ENCODE peak calls at places on chromosomes 6 and 20, in six cellular contexts. L is stimulated activated CD8-positive, alpha-beta memory T cell treated with anti-CD3 and anti-CD28 coated beads, Interleukin-4, amount 100 ng/mL, for 1 hour; P is dorsolateral prefrontal cortex; Z is substantia nigra; S is fibroblast of lung; G is OCI-LY7. Y is an unnamed sample.

GRCh38 chr20:17542993-17543412 is 11.8 kb upstream of the BFSP1 start:
- DNase-seq in P (no peak), G (no peak), S (peak), Z (no peak), L (no peak), Y (no peak)

GRCh38 chr20:371755-372542 is 8.6 kb upstream of the TRIB3 start:
- DNase-seq in G (no peak), P (no peak), Z (no peak), S (peak), L (no peak), Y (no peak)

GRCh38 chr6:159953091-159953581 is 15.7 kb upstream of the IGF2R start:
- DNase-seq in Z (no peak), L (no peak), G (no peak), S (peak), P (no peak), Y (no peak)

GRCh38 chr6:54892831-54893230 is 46.3 kb downstream of the FAM83B start:
- DNase-seq in L (no peak), G (no peak), Z (no peak), P (no peak), S (peak), Y (no peak)

GRCh38 chr6:727796-728195 is 34.9 kb upstream of the EXOC2 start:
- DNase-seq in S (no peak), Z (no peak), G (no peak), P (no peak), L (no peak), Y (no peak)

GRCh38 chr20:48528346-48528745 is 299.5 kb downstream of the PREX1 start:
- DNase-seq in P (no peak), G (no peak), Z (no peak), S (no peak), L (no peak), Y (no peak)

GRCh38 chr6:108608453-108609275 is 47.9 kb downstream of the FOXO3 start:
- DNase-seq in G (no peak), L (no peak), S (peak), P (no peak), Z (no peak), Y (no peak)

GRCh38 chr20:11451793-11452291 is 465.9 kb upstream of the BTBD3 start:
- DNase-seq in Z (no peak), S (peak), P (no peak), G (no peak), L (no peak), Y (no peak)

GRCh38 chr6:159727717-159728440 is 573 bp downstream of the WTAP start:
- DNase-seq in Z (no peak), P (no peak), S (peak), G (peak), L (peak), Y (peak)

GRCh38 chr6:105568121-105568520 is 165.2 kb upstream of the PREP start:
- DNase-seq in P (no peak), Z (no peak), S (peak), G (no peak), L (no peak), Y (no peak)

GRCh38 chr6:5443491-5443890 is 182.2 kb downstream of the FARS2 start:
- DNase-seq in P (no peak), Z (no peak), G (no peak), S (no peak), L (no peak), Y (no peak)

GRCh38 chr20:11917663-11918062 is at the start of gene BTBD3:
- DNase-seq in Z (peak), P (peak), G (no peak), S (peak), L (no peak), Y (peak)

GRCh38 chr6:105051941-105052471 is 95.1 kb downstream of the LIN28B start:
- DNase-seq in G (no peak), L (no peak), Z (no peak), S (peak), P (no peak), Y (no peak)

GRCh38 chr6:35973670-35974222 is 50.7 kb downstream of the SLC26A8 start:
- DNase-seq in Z (no peak), P (no peak), L (no peak), G (no peak), S (no peak), Y (no peak)

GRCh38 chr20:57872816-57873409 is 163.1 kb upstream of the PMEPA1 start:
- DNase-seq in Z (no peak), S (no peak), L (no peak), P (no peak), G (no peak), Y (no peak)

GRCh38 chr20:3721912-3722311 is 9.5 kb upstream of the SIGLEC1 start:
- DNase-seq in G (no peak), S (no peak), P (no peak), Z (no peak), L (no peak), Y (no peak)

GRCh38 chr6:3361312-3362037 is 95.4 kb downstream of the SLC22A23 start:
- DNase-seq in G (no peak), L (no peak), P (no peak), Z (no peak), S (no peak), Y (no peak)

GRCh38 chr6:146913842-146914562 is 290.2 kb upstream of the STXBP5 start:
- DNase-seq in P (peak), G (no peak), L (no peak), Z (peak), S (peak), Y (peak)

GRCh38 chr20:8020314-8021079 is 936 bp upstream of the TMX4 start:
- DNase-seq in G (peak), S (peak), Z (no peak), L (no peak), P (no peak), Y (no peak)

GRCh38 chr6:34231566-34232336 is 4.9 kb upstream of the HMGA1 start:
- DNase-seq in P (no peak), L (no peak), S (no peak), Z (no peak), G (no peak), Y (no peak)

GRCh38 chr20:41480054-41480770 is 113.6 kb upstream of the EMILIN3 start:
- DNase-seq in P (no peak), G (peak), L (no peak), Z (no peak), S (no peak), Y (no peak)

GRCh38 chr6:74942130-74942529 is 263.7 kb downstream of the COL12A1 start:
- DNase-seq in G (no peak), S (peak), P (no peak), L (no peak), Z (no peak), Y (no peak)

GRCh38 chr6:113644861-113645575 is 212.1 kb upstream of the MARCKS start:
- DNase-seq in L (no peak), Z (no peak), G (no peak), P (no peak), S (peak), Y (no peak)

GRCh38 chr6:1296079-1296478 is 15.8 kb upstream of the FOXQ1 start:
- DNase-seq in G (no peak), P (no peak), Z (no peak), S (no peak), L (no peak), Y (no peak)

GRCh38 chr6:45514454-45514853 is 136.7 kb upstream of the SUPT3H start:
- DNase-seq in Z (no peak), G (no peak), L (no peak), P (no peak), S (peak), Y (no peak)

GRCh38 chr6:169799474-169799926 is 48.1 kb downstream of the ERMARD start:
- DNase-seq in S (no peak), L (no peak), G (no peak), Z (no peak), P (no peak), Y (peak)

GRCh38 chr6:108689279-108690161 is 128.8 kb downstream of the FOXO3 start:
- DNase-seq in G (no peak), Z (peak), S (peak), L (no peak), P (no peak), Y (peak)

GRCh38 chr20:60877071-60877470 is 375.0 kb upstream of the CDH4 start:
- DNase-seq in Z (no peak), L (no peak), P (no peak), S (no peak), G (no peak), Y (no peak)

GRCh38 chr6:150142304-150142656 is 564 bp upstream of the PPP1R14C start:
- DNase-seq in P (no peak), G (no peak), S (peak), L (no peak), Z (no peak), Y (peak)

GRCh38 chr20:36571564-36572504 is 1.6 kb upstream of the TGIF2 start:
- DNase-seq in L (no peak), P (no peak), S (no peak), G (no peak), Z (no peak), Y (no peak)

GRCh38 chr20:14777571-14777970 is 440.2 kb upstream of the FLRT3 start:
- DNase-seq in S (peak), Z (no peak), G (no peak), P (no peak), L (no peak), Y (no peak)

GRCh38 chr6:39206250-39206721 is 23.0 kb downstream of the KCNK5 start:
- DNase-seq in L (no peak), Z (no peak), P (no peak), S (no peak), G (no peak), Y (no peak)

GRCh38 chr20:15942130-15942529 is 631.1 kb downstream of the KIF16B start:
- DNase-seq in Z (no peak), S (peak), P (no peak), G (no peak), L (no peak), Y (no peak)

GRCh38 chr6:141463237-141463977 is 669.3 kb upstream of the GJE1 start:
- DNase-seq in S (peak), P (no peak), L (no peak), Z (no peak), G (no peak), Y (no peak)

GRCh38 chr6:63740709-63741108 is 105.1 kb downstream of the PHF3 start:
- DNase-seq in L (no peak), Z (no peak), G (no peak), S (peak), P (no peak), Y (no peak)

GRCh38 chr6:139764498-139764986 is 390.1 kb upstream of the CITED2 start:
- DNase-seq in L (no peak), P (no peak), S (peak), G (no peak), Z (no peak), Y (no peak)

GRCh38 chr6:158669145-158670035 is 19.5 kb downstream of the SYTL3 start:
- DNase-seq in G (no peak), Z (no peak), S (peak), P (no peak), L (no peak), Y (no peak)

GRCh38 chr6:111666812-111667211 is 61.1 kb upstream of the TRAF3IP2 start:
- DNase-seq in S (no peak), G (no peak), L (no peak), Z (no peak), P (no peak), Y (no peak)

GRCh38 chr6:139364302-139364981 is 10.0 kb downstream of the CITED2 start:
- DNase-seq in Z (no peak), S (peak), L (no peak), P (no peak), G (peak), Y (no peak)